ENCODE peak calls at places on chromosome 7, in eight cellular contexts. One of them, this sample, is unnamed.

GRCh38 chr7:36249091-36249490 is 96.0 kb downstream of the EEPD1 start:
- DNase-seq in foreskin melanocyte: no peak
- DNase-seq in activated CD4-positive, alpha-beta T cell treated with anti-CD3 and anti-CD28 coated beads for 4 hours: no peak
- DNase-seq in NCI-H1417: no peak
- DNase-seq in T-helper 22 cell: no peak
- DNase-seq in T-cell: no peak
- DNase-seq in CD8-positive, alpha-beta T cell: no peak
- DNase-seq in neural progenitor cell: no peak
- DNase-seq in this sample: no peak

GRCh38 chr7:158778476-158778875 is 50.8 kb downstream of the ESYT2 start:
- DNase-seq in foreskin melanocyte: no peak
- DNase-seq in activated CD4-positive, alpha-beta T cell treated with anti-CD3 and anti-CD28 coated beads for 4 hours: no peak
- DNase-seq in NCI-H1417: no peak
- DNase-seq in T-helper 22 cell: no peak
- DNase-seq in T-cell: no peak
- DNase-seq in CD8-positive, alpha-beta T cell: no peak
- DNase-seq in neural progenitor cell: no peak
- DNase-seq in this sample: no peak

GRCh38 chr7:152180587-152180986 is 155.1 kb downstream of the GALNT11 start:
- DNase-seq in foreskin melanocyte: no peak
- DNase-seq in activated CD4-positive, alpha-beta T cell treated with anti-CD3 and anti-CD28 coated beads for 4 hours: no peak
- DNase-seq in NCI-H1417: peak
- DNase-seq in T-helper 22 cell: no peak
- DNase-seq in T-cell: no peak
- DNase-seq in CD8-positive, alpha-beta T cell: no peak
- DNase-seq in neural progenitor cell: no peak
- DNase-seq in this sample: no peak

GRCh38 chr7:100933735-100934134 is 15.6 kb upstream of the MUC3A start:
- DNase-seq in foreskin melanocyte: no peak
- DNase-seq in activated CD4-positive, alpha-beta T cell treated with anti-CD3 and anti-CD28 coated beads for 4 hours: no peak
- DNase-seq in NCI-H1417: no peak
- DNase-seq in T-helper 22 cell: no peak
- DNase-seq in T-cell: no peak
- DNase-seq in CD8-positive, alpha-beta T cell: no peak
- DNase-seq in neural progenitor cell: no peak
- DNase-seq in this sample: no peak

GRCh38 chr7:151925446-151926335 is 30.6 kb upstream of the GALNTL5 start:
- DNase-seq in foreskin melanocyte: no peak
- DNase-seq in activated CD4-positive, alpha-beta T cell treated with anti-CD3 and anti-CD28 coated beads for 4 hours: no peak
- DNase-seq in NCI-H1417: peak
- DNase-seq in T-helper 22 cell: no peak
- DNase-seq in T-cell: no peak
- DNase-seq in CD8-positive, alpha-beta T cell: no peak
- DNase-seq in neural progenitor cell: no peak
- DNase-seq in this sample: peak

GRCh38 chr7:100629117-100629711 is 12.1 kb downstream of the TFR2 start:
- DNase-seq in foreskin melanocyte: peak
- DNase-seq in activated CD4-positive, alpha-beta T cell treated with anti-CD3 and anti-CD28 coated beads for 4 hours: no peak
- DNase-seq in NCI-H1417: peak
- DNase-seq in T-helper 22 cell: no peak
- DNase-seq in T-cell: no peak
- DNase-seq in CD8-positive, alpha-beta T cell: no peak
- DNase-seq in neural progenitor cell: peak
- DNase-seq in this sample: no peak

GRCh38 chr7:16514729-16515128 is 11.9 kb upstream of the LRRC72 start:
- DNase-seq in foreskin melanocyte: no peak
- DNase-seq in activated CD4-positive, alpha-beta T cell treated with anti-CD3 and anti-CD28 coated beads for 4 hours: no peak
- DNase-seq in NCI-H1417: no peak
- DNase-seq in T-helper 22 cell: no peak
- DNase-seq in T-cell: no peak
- DNase-seq in CD8-positive, alpha-beta T cell: no peak
- DNase-seq in neural progenitor cell: no peak
- DNase-seq in this sample: no peak

GRCh38 chr7:80428161-80429054 is 83.5 kb downstream of the GNAT3 start:
- DNase-seq in foreskin melanocyte: peak
- DNase-seq in activated CD4-positive, alpha-beta T cell treated with anti-CD3 and anti-CD28 coated beads for 4 hours: no peak
- DNase-seq in NCI-H1417: peak
- DNase-seq in T-helper 22 cell: no peak
- DNase-seq in T-cell: no peak
- DNase-seq in CD8-positive, alpha-beta T cell: no peak
- DNase-seq in neural progenitor cell: peak
- DNase-seq in this sample: no peak

GRCh38 chr7:120857558-120858298 is at the start of gene TSPAN12:
- DNase-seq in foreskin melanocyte: peak
- DNase-seq in activated CD4-positive, alpha-beta T cell treated with anti-CD3 and anti-CD28 coated beads for 4 hours: peak
- DNase-seq in NCI-H1417: peak
- DNase-seq in T-helper 22 cell: no peak
- DNase-seq in T-cell: no peak
- DNase-seq in CD8-positive, alpha-beta T cell: peak
- DNase-seq in neural progenitor cell: peak
- DNase-seq in this sample: peak

GRCh38 chr7:12517451-12517850 is 53.1 kb upstream of the SCIN start:
- DNase-seq in foreskin melanocyte: no peak
- DNase-seq in activated CD4-positive, alpha-beta T cell treated with anti-CD3 and anti-CD28 coated beads for 4 hours: no peak
- DNase-seq in NCI-H1417: no peak
- DNase-seq in T-helper 22 cell: no peak
- DNase-seq in T-cell: no peak
- DNase-seq in CD8-positive, alpha-beta T cell: no peak
- DNase-seq in neural progenitor cell: no peak
- DNase-seq in this sample: no peak

GRCh38 chr7:41501466-41501865 is 201.4 kb downstream of the INHBA start:
- DNase-seq in foreskin melanocyte: peak
- DNase-seq in activated CD4-positive, alpha-beta T cell treated with anti-CD3 and anti-CD28 coated beads for 4 hours: no peak
- DNase-seq in NCI-H1417: no peak
- DNase-seq in T-helper 22 cell: no peak
- DNase-seq in T-cell: no peak
- DNase-seq in CD8-positive, alpha-beta T cell: no peak
- DNase-seq in neural progenitor cell: no peak
- DNase-seq in this sample: no peak

GRCh38 chr7:139620676-139621344 is 97.3 kb downstream of the CLEC2L start:
- DNase-seq in foreskin melanocyte: no peak
- DNase-seq in activated CD4-positive, alpha-beta T cell treated with anti-CD3 and anti-CD28 coated beads for 4 hours: peak
- DNase-seq in NCI-H1417: peak
- DNase-seq in T-helper 22 cell: no peak
- DNase-seq in T-cell: no peak
- DNase-seq in CD8-positive, alpha-beta T cell: no peak
- DNase-seq in neural progenitor cell: peak
- DNase-seq in this sample: no peak

GRCh38 chr7:16130127-16131110 is 290.9 kb downstream of the CRPPA start:
- DNase-seq in foreskin melanocyte: no peak
- DNase-seq in activated CD4-positive, alpha-beta T cell treated with anti-CD3 and anti-CD28 coated beads for 4 hours: no peak
- DNase-seq in NCI-H1417: no peak
- DNase-seq in T-helper 22 cell: no peak
- DNase-seq in T-cell: no peak
- DNase-seq in CD8-positive, alpha-beta T cell: no peak
- DNase-seq in neural progenitor cell: no peak
- DNase-seq in this sample: no peak

GRCh38 chr7:380724-381210 is 90.8 kb downstream of the FOXL3 start:
- DNase-seq in foreskin melanocyte: no peak
- DNase-seq in activated CD4-positive, alpha-beta T cell treated with anti-CD3 and anti-CD28 coated beads for 4 hours: no peak
- DNase-seq in NCI-H1417: peak
- DNase-seq in T-helper 22 cell: no peak
- DNase-seq in T-cell: peak
- DNase-seq in CD8-positive, alpha-beta T cell: no peak
- DNase-seq in neural progenitor cell: peak
- DNase-seq in this sample: no peak

This sample was measured in posterior cingulate gyrus.